ENCODE peak calls at places on chromosomes 7 and 10, in eight cellular contexts. One of them, this sample, is unnamed.

GRCh38 chr10:11414314-11415038 is 197.0 kb downstream of the USP6NL start:
- DNase-seq in fibroblast of the aortic adventitia: no peak
- DNase-seq in GM12865: no peak
- DNase-seq in right cardiac atrium: no peak
- DNase-seq in naive thymus-derived CD8-positive, alpha-beta T cell: no peak
- DNase-seq in H7: no peak
- DNase-seq in activated naive CD8-positive, alpha-beta T cell treated with anti-CD3 and anti-CD28 coated beads for 36 hours: no peak
- DNase-seq in activated CD8-positive, alpha-beta memory T cell treated with anti-CD3 and anti-CD28 coated beads, Interleukin-2, amount 50 U/mL, for 48 hours: no peak
- DNase-seq in this sample: no peak

GRCh38 chr10:112654794-112655193 is 207.8 kb downstream of the VTI1A start:
- DNase-seq in right cardiac atrium: no peak
- DNase-seq in activated naive CD8-positive, alpha-beta T cell treated with anti-CD3 and anti-CD28 coated beads for 36 hours: no peak
- DNase-seq in H7: no peak
- DNase-seq in GM12865: no peak
- DNase-seq in fibroblast of the aortic adventitia: no peak
- DNase-seq in naive thymus-derived CD8-positive, alpha-beta T cell: no peak
- DNase-seq in activated CD8-positive, alpha-beta memory T cell treated with anti-CD3 and anti-CD28 coated beads, Interleukin-2, amount 50 U/mL, for 48 hours: no peak
- DNase-seq in this sample: no peak

GRCh38 chr7:139680676-139681462 is 96.9 kb downstream of the HIPK2 start:
- DNase-seq in GM12865: peak; percentile 89
- DNase-seq in activated CD8-positive, alpha-beta memory T cell treated with anti-CD3 and anti-CD28 coated beads, Interleukin-2, amount 50 U/mL, for 48 hours: peak; percentile 86
- DNase-seq in naive thymus-derived CD8-positive, alpha-beta T cell: no peak
- DNase-seq in activated naive CD8-positive, alpha-beta T cell treated with anti-CD3 and anti-CD28 coated beads for 36 hours: peak; percentile 77
- DNase-seq in right cardiac atrium: peak; percentile 84
- DNase-seq in fibroblast of the aortic adventitia: peak; percentile 96
- DNase-seq in H7: peak; percentile 10
- DNase-seq in this sample: no peak

GRCh38 chr10:73847031-73847430 is 27.3 kb downstream of the CAMK2G start:
- DNase-seq in right cardiac atrium: no peak
- DNase-seq in activated naive CD8-positive, alpha-beta T cell treated with anti-CD3 and anti-CD28 coated beads for 36 hours: no peak
- DNase-seq in naive thymus-derived CD8-positive, alpha-beta T cell: no peak
- DNase-seq in GM12865: no peak
- DNase-seq in fibroblast of the aortic adventitia: no peak
- DNase-seq in H7: no peak
- DNase-seq in activated CD8-positive, alpha-beta memory T cell treated with anti-CD3 and anti-CD28 coated beads, Interleukin-2, amount 50 U/mL, for 48 hours: no peak
- DNase-seq in this sample: no peak

GRCh38 chr10:118409295-118409694 is 67.2 kb upstream of the FAM204A start:
- DNase-seq in naive thymus-derived CD8-positive, alpha-beta T cell: no peak
- DNase-seq in GM12865: no peak
- DNase-seq in activated naive CD8-positive, alpha-beta T cell treated with anti-CD3 and anti-CD28 coated beads for 36 hours: no peak
- DNase-seq in fibroblast of the aortic adventitia: no peak
- DNase-seq in H7: no peak
- DNase-seq in right cardiac atrium: no peak
- DNase-seq in activated CD8-positive, alpha-beta memory T cell treated with anti-CD3 and anti-CD28 coated beads, Interleukin-2, amount 50 U/mL, for 48 hours: no peak
- DNase-seq in this sample: no peak

GRCh38 chr10:91378061-91378460 is 32.1 kb upstream of the HECTD2 start:
- DNase-seq in activated naive CD8-positive, alpha-beta T cell treated with anti-CD3 and anti-CD28 coated beads for 36 hours: no peak
- DNase-seq in naive thymus-derived CD8-positive, alpha-beta T cell: peak; percentile 31
- DNase-seq in right cardiac atrium: no peak
- DNase-seq in activated CD8-positive, alpha-beta memory T cell treated with anti-CD3 and anti-CD28 coated beads, Interleukin-2, amount 50 U/mL, for 48 hours: no peak
- DNase-seq in GM12865: peak; percentile 18
- DNase-seq in fibroblast of the aortic adventitia: peak; percentile 56
- DNase-seq in H7: no peak
- DNase-seq in this sample: no peak

GRCh38 chr7:143391462-143392404 is 10.6 kb downstream of the ZYX start:
- DNase-seq in GM12865: no peak
- DNase-seq in H7: peak; percentile 58
- DNase-seq in activated CD8-positive, alpha-beta memory T cell treated with anti-CD3 and anti-CD28 coated beads, Interleukin-2, amount 50 U/mL, for 48 hours: no peak
- DNase-seq in naive thymus-derived CD8-positive, alpha-beta T cell: no peak
- DNase-seq in activated naive CD8-positive, alpha-beta T cell treated with anti-CD3 and anti-CD28 coated beads for 36 hours: no peak
- DNase-seq in right cardiac atrium: peak; percentile 93
- DNase-seq in fibroblast of the aortic adventitia: peak; percentile 95
- DNase-seq in this sample: peak; percentile 80

GRCh38 chr7:9189683-9190082 is 756.3 kb downstream of the NXPH1 start:
- DNase-seq in H7: no peak
- DNase-seq in activated naive CD8-positive, alpha-beta T cell treated with anti-CD3 and anti-CD28 coated beads for 36 hours: no peak
- DNase-seq in right cardiac atrium: peak; percentile 28
- DNase-seq in GM12865: no peak
- DNase-seq in naive thymus-derived CD8-positive, alpha-beta T cell: no peak
- DNase-seq in activated CD8-positive, alpha-beta memory T cell treated with anti-CD3 and anti-CD28 coated beads, Interleukin-2, amount 50 U/mL, for 48 hours: no peak
- DNase-seq in fibroblast of the aortic adventitia: no peak
- DNase-seq in this sample: no peak

GRCh38 chr7:141355057-141355456 is 196.2 kb upstream of the AGK start:
- DNase-seq in fibroblast of the aortic adventitia: peak; percentile 17
- DNase-seq in activated naive CD8-positive, alpha-beta T cell treated with anti-CD3 and anti-CD28 coated beads for 36 hours: no peak
- DNase-seq in activated CD8-positive, alpha-beta memory T cell treated with anti-CD3 and anti-CD28 coated beads, Interleukin-2, amount 50 U/mL, for 48 hours: no peak
- DNase-seq in naive thymus-derived CD8-positive, alpha-beta T cell: no peak
- DNase-seq in GM12865: no peak
- DNase-seq in right cardiac atrium: no peak
- DNase-seq in H7: no peak
- DNase-seq in this sample: no peak

GRCh38 chr7:46291601-46292150 is 370.6 kb upstream of the IGFBP3 start:
- DNase-seq in GM12865: peak; percentile 78
- DNase-seq in right cardiac atrium: no peak
- DNase-seq in activated CD8-positive, alpha-beta memory T cell treated with anti-CD3 and anti-CD28 coated beads, Interleukin-2, amount 50 U/mL, for 48 hours: no peak
- DNase-seq in fibroblast of the aortic adventitia: peak; percentile 88
- DNase-seq in naive thymus-derived CD8-positive, alpha-beta T cell: no peak
- DNase-seq in activated naive CD8-positive, alpha-beta T cell treated with anti-CD3 and anti-CD28 coated beads for 36 hours: no peak
- DNase-seq in H7: no peak
- DNase-seq in this sample: no peak

GRCh38 chr10:125823663-125824251 is 411 bp downstream of the BCCIP start:
- DNase-seq in fibroblast of the aortic adventitia: no peak
- DNase-seq in right cardiac atrium: no peak
- DNase-seq in GM12865: peak; percentile 13
- DNase-seq in naive thymus-derived CD8-positive, alpha-beta T cell: peak; percentile 7
- DNase-seq in activated naive CD8-positive, alpha-beta T cell treated with anti-CD3 and anti-CD28 coated beads for 36 hours: no peak
- DNase-seq in activated CD8-positive, alpha-beta memory T cell treated with anti-CD3 and anti-CD28 coated beads, Interleukin-2, amount 50 U/mL, for 48 hours: peak; percentile 66
- DNase-seq in H7: peak; percentile 40
- DNase-seq in this sample: no peak

GRCh38 chr10:110081914-110082313 is 74.1 kb downstream of the ADD3 start:
- DNase-seq in activated naive CD8-positive, alpha-beta T cell treated with anti-CD3 and anti-CD28 coated beads for 36 hours: no peak
- DNase-seq in H7: no peak
- DNase-seq in GM12865: no peak
- DNase-seq in right cardiac atrium: peak; percentile 71
- DNase-seq in activated CD8-positive, alpha-beta memory T cell treated with anti-CD3 and anti-CD28 coated beads, Interleukin-2, amount 50 U/mL, for 48 hours: no peak
- DNase-seq in fibroblast of the aortic adventitia: peak; percentile 89
- DNase-seq in naive thymus-derived CD8-positive, alpha-beta T cell: no peak
- DNase-seq in this sample: no peak

GRCh38 chr10:132406181-132406580 is 9.2 kb downstream of the PWWP2B start:
- DNase-seq in fibroblast of the aortic adventitia: no peak
- DNase-seq in naive thymus-derived CD8-positive, alpha-beta T cell: no peak
- DNase-seq in right cardiac atrium: peak; percentile 22
- DNase-seq in activated CD8-positive, alpha-beta memory T cell treated with anti-CD3 and anti-CD28 coated beads, Interleukin-2, amount 50 U/mL, for 48 hours: no peak
- DNase-seq in H7: no peak
- DNase-seq in activated naive CD8-positive, alpha-beta T cell treated with anti-CD3 and anti-CD28 coated beads for 36 hours: no peak
- DNase-seq in GM12865: no peak
- DNase-seq in this sample: no peak

GRCh38 chr7:27197137-27198042 is 2.5 kb downstream of the HOXA13 start:
- DNase-seq in right cardiac atrium: no peak
- DNase-seq in GM12865: no peak
- DNase-seq in activated CD8-positive, alpha-beta memory T cell treated with anti-CD3 and anti-CD28 coated beads, Interleukin-2, amount 50 U/mL, for 48 hours: no peak
- DNase-seq in activated naive CD8-positive, alpha-beta T cell treated with anti-CD3 and anti-CD28 coated beads for 36 hours: no peak
- DNase-seq in naive thymus-derived CD8-positive, alpha-beta T cell: no peak
- DNase-seq in fibroblast of the aortic adventitia: no peak
- DNase-seq in H7: no peak
- DNase-seq in this sample: no peak

GRCh38 chr10:132614431-132615341 is 77.1 kb downstream of the INPP5A start:
- DNase-seq in naive thymus-derived CD8-positive, alpha-beta T cell: no peak
- DNase-seq in GM12865: no peak
- DNase-seq in H7: peak; percentile 68
- DNase-seq in activated CD8-positive, alpha-beta memory T cell treated with anti-CD3 and anti-CD28 coated beads, Interleukin-2, amount 50 U/mL, for 48 hours: no peak
- DNase-seq in fibroblast of the aortic adventitia: no peak
- DNase-seq in right cardiac atrium: no peak
- DNase-seq in activated naive CD8-positive, alpha-beta T cell treated with anti-CD3 and anti-CD28 coated beads for 36 hours: no peak
- DNase-seq in this sample: no peak

GRCh38 chr7:150787321-150788281 is 12.6 kb downstream of the TMEM176B start:
- DNase-seq in activated naive CD8-positive, alpha-beta T cell treated with anti-CD3 and anti-CD28 coated beads for 36 hours: no peak
- DNase-seq in GM12865: peak; percentile 48
- DNase-seq in H7: no peak
- DNase-seq in activated CD8-positive, alpha-beta memory T cell treated with anti-CD3 and anti-CD28 coated beads, Interleukin-2, amount 50 U/mL, for 48 hours: no peak
- DNase-seq in right cardiac atrium: peak; percentile 62
- DNase-seq in naive thymus-derived CD8-positive, alpha-beta T cell: no peak
- DNase-seq in fibroblast of the aortic adventitia: no peak
- DNase-seq in this sample: no peak

GRCh38 chr7:1248459-1249131 is 15.9 kb downstream of the UNCX start:
- DNase-seq in activated naive CD8-positive, alpha-beta T cell treated with anti-CD3 and anti-CD28 coated beads for 36 hours: no peak
- DNase-seq in activated CD8-positive, alpha-beta memory T cell treated with anti-CD3 and anti-CD28 coated beads, Interleukin-2, amount 50 U/mL, for 48 hours: no peak
- DNase-seq in right cardiac atrium: peak; percentile 58
- DNase-seq in naive thymus-derived CD8-positive, alpha-beta T cell: no peak
- DNase-seq in H7: peak; percentile 88
- DNase-seq in GM12865: no peak
- DNase-seq in fibroblast of the aortic adventitia: no peak
- DNase-seq in this sample: no peak

GRCh38 chr10:69360485-69361302 is 56.0 kb downstream of the TACR2 start:
- DNase-seq in fibroblast of the aortic adventitia: peak; percentile 93
- DNase-seq in activated CD8-positive, alpha-beta memory T cell treated with anti-CD3 and anti-CD28 coated beads, Interleukin-2, amount 50 U/mL, for 48 hours: no peak
- DNase-seq in activated naive CD8-positive, alpha-beta T cell treated with anti-CD3 and anti-CD28 coated beads for 36 hours: no peak
- DNase-seq in H7: no peak
- DNase-seq in GM12865: no peak
- DNase-seq in naive thymus-derived CD8-positive, alpha-beta T cell: no peak
- DNase-seq in right cardiac atrium: peak; percentile 90
- DNase-seq in this sample: peak; percentile 72

GRCh38 chr7:26078437-26079362 is 73.3 kb upstream of the NFE2L3 start:
- DNase-seq in naive thymus-derived CD8-positive, alpha-beta T cell: peak; percentile 82
- DNase-seq in activated CD8-positive, alpha-beta memory T cell treated with anti-CD3 and anti-CD28 coated beads, Interleukin-2, amount 50 U/mL, for 48 hours: peak; percentile 85
- DNase-seq in H7: peak; percentile 91
- DNase-seq in right cardiac atrium: peak; percentile 85
- DNase-seq in GM12865: peak; percentile 86
- DNase-seq in activated naive CD8-positive, alpha-beta T cell treated with anti-CD3 and anti-CD28 coated beads for 36 hours: peak; percentile 83
- DNase-seq in fibroblast of the aortic adventitia: no peak
- DNase-seq in this sample: peak; percentile 69

GRCh38 chr10:48526371-48526821 is 78.5 kb downstream of the ARHGAP22 start:
- DNase-seq in H7: no peak
- DNase-seq in GM12865: no peak
- DNase-seq in right cardiac atrium: no peak
- DNase-seq in activated CD8-positive, alpha-beta memory T cell treated with anti-CD3 and anti-CD28 coated beads, Interleukin-2, amount 50 U/mL, for 48 hours: no peak
- DNase-seq in fibroblast of the aortic adventitia: peak; percentile 87
- DNase-seq in naive thymus-derived CD8-positive, alpha-beta T cell: no peak
- DNase-seq in activated naive CD8-positive, alpha-beta T cell treated with anti-CD3 and anti-CD28 coated beads for 36 hours: no peak
- DNase-seq in this sample: peak; percentile 34

GRCh38 chr10:117860823-117861222 is 185.9 kb downstream of the RAB11FIP2 start:
- DNase-seq in fibroblast of the aortic adventitia: peak; percentile 9
- DNase-seq in naive thymus-derived CD8-positive, alpha-beta T cell: no peak
- DNase-seq in right cardiac atrium: no peak
- DNase-seq in activated CD8-positive, alpha-beta memory T cell treated with anti-CD3 and anti-CD28 coated beads, Interleukin-2, amount 50 U/mL, for 48 hours: no peak
- DNase-seq in activated naive CD8-positive, alpha-beta T cell treated with anti-CD3 and anti-CD28 coated beads for 36 hours: no peak
- DNase-seq in GM12865: peak; percentile 45
- DNase-seq in H7: no peak
- DNase-seq in this sample: no peak

GRCh38 chr10:72335394-72336258 is 19.1 kb downstream of the DNAJB12 start:
- DNase-seq in GM12865: peak; percentile 90
- DNase-seq in naive thymus-derived CD8-positive, alpha-beta T cell: no peak
- DNase-seq in activated CD8-positive, alpha-beta memory T cell treated with anti-CD3 and anti-CD28 coated beads, Interleukin-2, amount 50 U/mL, for 48 hours: peak; percentile 82
- DNase-seq in activated naive CD8-positive, alpha-beta T cell treated with anti-CD3 and anti-CD28 coated beads for 36 hours: peak; percentile 65
- DNase-seq in fibroblast of the aortic adventitia: peak; percentile 65
- DNase-seq in right cardiac atrium: peak; percentile 91
- DNase-seq in H7: peak; percentile 21
- DNase-seq in this sample: no peak

GRCh38 chr7:107471292-107472070 is 1.6 kb downstream of the GPR22 start:
- DNase-seq in activated naive CD8-positive, alpha-beta T cell treated with anti-CD3 and anti-CD28 coated beads for 36 hours: no peak
- DNase-seq in right cardiac atrium: no peak
- DNase-seq in fibroblast of the aortic adventitia: no peak
- DNase-seq in GM12865: no peak
- DNase-seq in H7: no peak
- DNase-seq in activated CD8-positive, alpha-beta memory T cell treated with anti-CD3 and anti-CD28 coated beads, Interleukin-2, amount 50 U/mL, for 48 hours: no peak
- DNase-seq in naive thymus-derived CD8-positive, alpha-beta T cell: no peak
- DNase-seq in this sample: no peak

GRCh38 chr7:117153016-117153415 is 169.8 kb downstream of the WNT2 start:
- DNase-seq in naive thymus-derived CD8-positive, alpha-beta T cell: no peak
- DNase-seq in GM12865: no peak
- DNase-seq in H7: no peak
- DNase-seq in activated naive CD8-positive, alpha-beta T cell treated with anti-CD3 and anti-CD28 coated beads for 36 hours: no peak
- DNase-seq in right cardiac atrium: no peak
- DNase-seq in activated CD8-positive, alpha-beta memory T cell treated with anti-CD3 and anti-CD28 coated beads, Interleukin-2, amount 50 U/mL, for 48 hours: no peak
- DNase-seq in fibroblast of the aortic adventitia: no peak
- DNase-seq in this sample: no peak

GRCh38 chr7:35624299-35625186 is 70.4 kb downstream of the HERPUD2 start:
- DNase-seq in activated CD8-positive, alpha-beta memory T cell treated with anti-CD3 and anti-CD28 coated beads, Interleukin-2, amount 50 U/mL, for 48 hours: peak; percentile 60
- DNase-seq in right cardiac atrium: peak; percentile 60
- DNase-seq in H7: peak; percentile 49
- DNase-seq in fibroblast of the aortic adventitia: peak; percentile 41
- DNase-seq in GM12865: peak; percentile 49
- DNase-seq in naive thymus-derived CD8-positive, alpha-beta T cell: peak; percentile 39
- DNase-seq in activated naive CD8-positive, alpha-beta T cell treated with anti-CD3 and anti-CD28 coated beads for 36 hours: peak; percentile 30
- DNase-seq in this sample: no peak

GRCh38 chr7:24821045-24821853 is 64.0 kb upstream of the GSDME start:
- DNase-seq in H7: no peak
- DNase-seq in right cardiac atrium: peak; percentile 64
- DNase-seq in activated naive CD8-positive, alpha-beta T cell treated with anti-CD3 and anti-CD28 coated beads for 36 hours: peak; percentile 83
- DNase-seq in activated CD8-positive, alpha-beta memory T cell treated with anti-CD3 and anti-CD28 coated beads, Interleukin-2, amount 50 U/mL, for 48 hours: peak; percentile 84
- DNase-seq in naive thymus-derived CD8-positive, alpha-beta T cell: peak; percentile 64
- DNase-seq in fibroblast of the aortic adventitia: peak; percentile 90
- DNase-seq in GM12865: peak; percentile 92
- DNase-seq in this sample: no peak

GRCh38 chr10:34163075-34163905 is 651.8 kb downstream of the PARD3 start:
- DNase-seq in fibroblast of the aortic adventitia: peak; percentile 34
- DNase-seq in GM12865: no peak
- DNase-seq in naive thymus-derived CD8-positive, alpha-beta T cell: no peak
- DNase-seq in activated CD8-positive, alpha-beta memory T cell treated with anti-CD3 and anti-CD28 coated beads, Interleukin-2, amount 50 U/mL, for 48 hours: no peak
- DNase-seq in activated naive CD8-positive, alpha-beta T cell treated with anti-CD3 and anti-CD28 coated beads for 36 hours: no peak
- DNase-seq in right cardiac atrium: no peak
- DNase-seq in H7: no peak
- DNase-seq in this sample: no peak

GRCh38 chr7:24304494-24305095 is 20.6 kb downstream of the NPY start:
- DNase-seq in activated CD8-positive, alpha-beta memory T cell treated with anti-CD3 and anti-CD28 coated beads, Interleukin-2, amount 50 U/mL, for 48 hours: no peak
- DNase-seq in activated naive CD8-positive, alpha-beta T cell treated with anti-CD3 and anti-CD28 coated beads for 36 hours: no peak
- DNase-seq in right cardiac atrium: no peak
- DNase-seq in H7: no peak
- DNase-seq in naive thymus-derived CD8-positive, alpha-beta T cell: no peak
- DNase-seq in fibroblast of the aortic adventitia: no peak
- DNase-seq in GM12865: no peak
- DNase-seq in this sample: no peak

GRCh38 chr7:82018226-82018625 is 248.4 kb upstream of the HGF start:
- DNase-seq in right cardiac atrium: no peak
- DNase-seq in activated CD8-positive, alpha-beta memory T cell treated with anti-CD3 and anti-CD28 coated beads, Interleukin-2, amount 50 U/mL, for 48 hours: no peak
- DNase-seq in H7: no peak
- DNase-seq in fibroblast of the aortic adventitia: peak; percentile 75
- DNase-seq in activated naive CD8-positive, alpha-beta T cell treated with anti-CD3 and anti-CD28 coated beads for 36 hours: no peak
- DNase-seq in naive thymus-derived CD8-positive, alpha-beta T cell: no peak
- DNase-seq in GM12865: no peak
- DNase-seq in this sample: no peak

GRCh38 chr10:42982886-42983594 is 93.8 kb upstream of the RET start:
- DNase-seq in activated naive CD8-positive, alpha-beta T cell treated with anti-CD3 and anti-CD28 coated beads for 36 hours: no peak
- DNase-seq in H7: no peak
- DNase-seq in right cardiac atrium: peak; percentile 11
- DNase-seq in activated CD8-positive, alpha-beta memory T cell treated with anti-CD3 and anti-CD28 coated beads, Interleukin-2, amount 50 U/mL, for 48 hours: peak; percentile 40
- DNase-seq in GM12865: no peak
- DNase-seq in fibroblast of the aortic adventitia: no peak
- DNase-seq in naive thymus-derived CD8-positive, alpha-beta T cell: no peak
- DNase-seq in this sample: peak; percentile 25